ENCODE peak calls at places on chromosomes 7 and 10, in seven cellular contexts. N is spleen, I is left ventricle myocardium inferior, E is IMR-90, L is uterus, V is WERI-Rb-1, U is endodermal cell. X is an unnamed sample. For H3K27me3, the result is how much of the 10 kb centered on the place peaks cover.

GRCh38 chr7:25726682-25727357 is 425.2 kb upstream of the NFE2L3 start:
- DNase-seq in N (no peak), I (no peak), L (no peak), U (peak), V (peak), E (no peak), X (peak)

GRCh38 chr10:110501142-110501937 is 3.6 kb downstream of the DUSP5 start:
- DNase-seq in U (peak), I (peak), L (peak), N (peak), E (peak), V (peak), X (peak)

GRCh38 chr7:27606270-27607209 is 56.1 kb downstream of the HIBADH start:
- DNase-seq in N (no peak), I (no peak), E (peak), V (no peak), L (no peak), U (no peak), X (no peak)

GRCh38 chr7:45654341-45654740 is 80.2 kb downstream of the ADCY1 start:
- DNase-seq in E (no peak), U (no peak), I (no peak), L (no peak), V (no peak), N (no peak), X (no peak)

GRCh38 chr10:100909506-100910260 is 3.1 kb upstream of the SLF2 start:
- DNase-seq in E (no peak), U (no peak), N (no peak), I (no peak), L (peak), V (peak), X (no peak)

GRCh38 chr10:12597800-12598750 is 248.7 kb downstream of the CAMK1D start:
- DNase-seq in L (no peak), V (no peak), I (no peak), N (no peak), E (no peak), U (no peak), X (no peak)

GRCh38 chr10:111207525-111207924 is 130.7 kb downstream of the ADRA2A start:
- DNase-seq in E (no peak), N (no peak), V (no peak), U (peak), L (no peak), I (no peak), X (no peak)

GRCh38 chr7:122092964-122093797 is 50.9 kb downstream of the AASS start:
- DNase-seq in U (peak), L (peak), I (peak), V (peak), E (peak), N (no peak), X (peak)

GRCh38 chr7:16071246-16071857 is 350.0 kb downstream of the CRPPA start:
- DNase-seq in I (no peak), V (no peak), L (no peak), E (peak), U (peak), N (no peak), X (no peak)

GRCh38 chr7:99944508-99945070 is 15.2 kb upstream of the GJC3 start:
- DNase-seq in V (no peak), L (no peak), U (no peak), N (no peak), I (no peak), E (no peak), X (no peak)

GRCh38 chr10:126438407-126438783 is 50.1 kb upstream of the ADAM12 start:
- DNase-seq in U (no peak), E (no peak), L (no peak), V (no peak), I (no peak), N (no peak), X (no peak)

GRCh38 chr10:98910048-98910447 is 325.6 kb downstream of the HPSE2 start:
- DNase-seq in N (no peak), L (no peak), V (peak), E (peak), U (no peak), I (no peak), X (no peak)

GRCh38 chr10:77163670-77164348 is 473.8 kb downstream of the KCNMA1 start:
- DNase-seq in E (peak), I (no peak), L (peak), U (no peak), N (no peak), V (peak), X (peak)

GRCh38 chr7:130996841-130997231 is 262.8 kb upstream of the KLF14 start:
- DNase-seq in V (no peak), I (no peak), E (peak), U (no peak), N (peak), L (no peak), X (peak)

GRCh38 chr7:27119412-27119911 is 11.1 kb downstream of the HOXA4 start:
- DNase-seq in I (no peak), L (no peak), U (no peak), N (no peak), E (peak), V (no peak), X (no peak)

GRCh38 chr7:12303507-12303906 is 92.4 kb downstream of the TMEM106B start:
- DNase-seq in E (no peak), L (no peak), U (no peak), V (no peak), N (no peak), I (no peak), X (no peak)

GRCh38 chr7:157474685-157475084 is 137.9 kb downstream of the DNAJB6 start:
- DNase-seq in I (no peak), U (peak), V (peak), L (no peak), N (peak), E (no peak), X (no peak)

GRCh38 chr10:116115797-116116196 is 157.2 kb downstream of the GFRA1 start:
- DNase-seq in I (no peak), U (no peak), L (no peak), E (no peak), N (no peak), V (no peak), X (no peak)

GRCh38 chr10:18582803-18583202 is 68.6 kb downstream of the NSUN6 start:
- DNase-seq in I (no peak), U (no peak), L (no peak), V (no peak), N (no peak), E (peak), X (no peak)

GRCh38 chr10:81532403-81532802 is 342.6 kb upstream of the NRG3 start:
- DNase-seq in L (no peak), V (no peak), N (no peak), U (no peak), I (no peak), E (no peak), X (no peak)

GRCh38 chr7:28623863-28624262 is 211.5 kb downstream of the CREB5 start:
- DNase-seq in I (no peak), V (no peak), L (no peak), U (no peak), E (no peak), N (no peak), X (peak)

GRCh38 chr10:96651998-96652431 is 65.2 kb upstream of the TM9SF3 start:
- DNase-seq in U (no peak), V (no peak), I (no peak), N (peak), L (no peak), E (no peak), X (no peak)

GRCh38 chr7:47358944-47359588 is 222.8 kb downstream of the TNS3 start:
- DNase-seq in I (no peak), V (no peak), L (no peak), U (no peak), E (peak), N (peak), X (no peak)

GRCh38 chr7:31271641-31272405 is 68.7 kb downstream of the NEUROD6 start:
- DNase-seq in I (no peak), V (no peak), L (no peak), E (no peak), N (no peak), U (no peak), X (no peak)

GRCh38 chr10:17456032-17456548 is 1.7 kb upstream of the ST8SIA6 start:
- DNase-seq in E (no peak), L (no peak), V (no peak), I (no peak), N (no peak), U (no peak), X (no peak)

GRCh38 chr10:94963901-94964300 is 25.4 kb downstream of the CYP2C9 start:
- DNase-seq in U (peak), L (no peak), N (no peak), V (peak), E (peak), I (no peak), X (peak)

GRCh38 chr10:13348216-13349017 is at the start of gene SEPHS1:
- DNase-seq in U (peak), N (peak), E (peak), L (peak), V (peak), I (peak), X (peak)

GRCh38 chr7:150513758-150514157 is 914 bp upstream of the GIMAP7 start:
- DNase-seq in L (no peak), U (no peak), I (no peak), V (no peak), E (no peak), N (peak), X (no peak)

GRCh38 chr7:150515752-150516151 is 1.1 kb downstream of the GIMAP7 start:
- DNase-seq in E (no peak), U (no peak), L (no peak), N (no peak), V (no peak), I (no peak), X (no peak)

GRCh38 chr7:150514748-150515222 is at the start of gene GIMAP7:
- DNase-seq in N (no peak), L (peak), I (no peak), V (no peak), E (no peak), U (no peak), X (no peak)

GRCh38 chr7:150516956-150517355 is 2.3 kb downstream of the GIMAP7 start:
- DNase-seq in E (no peak), V (no peak), L (no peak), I (no peak), N (no peak), U (no peak), X (no peak)

GRCh38 chr7:150515248-150515647 is 576 bp downstream of the GIMAP7 start:
- DNase-seq in E (no peak), V (no peak), L (no peak), N (no peak), I (no peak), U (no peak), X (no peak)
- H3K27ac ChIP-seq in E (no peak), V (no peak), L (peak), N (peak), I (peak), U (no peak), X (no peak)

GRCh38 chr7:32378991-32379390 is 111.2 kb downstream of the LSM5 start:
- DNase-seq in I (no peak), U (no peak), N (no peak), V (peak), E (no peak), L (no peak), X (no peak)

GRCh38 chr7:32385316-32385956 is 104.7 kb downstream of the LSM5 start:
- DNase-seq in E (no peak), V (no peak), L (no peak), U (no peak), I (no peak), N (no peak), X (no peak)

GRCh38 chr7:32379486-32380115 is 110.6 kb downstream of the LSM5 start:
- DNase-seq in V (no peak), I (no peak), L (no peak), N (no peak), U (no peak), E (no peak), X (no peak)

DNA sequence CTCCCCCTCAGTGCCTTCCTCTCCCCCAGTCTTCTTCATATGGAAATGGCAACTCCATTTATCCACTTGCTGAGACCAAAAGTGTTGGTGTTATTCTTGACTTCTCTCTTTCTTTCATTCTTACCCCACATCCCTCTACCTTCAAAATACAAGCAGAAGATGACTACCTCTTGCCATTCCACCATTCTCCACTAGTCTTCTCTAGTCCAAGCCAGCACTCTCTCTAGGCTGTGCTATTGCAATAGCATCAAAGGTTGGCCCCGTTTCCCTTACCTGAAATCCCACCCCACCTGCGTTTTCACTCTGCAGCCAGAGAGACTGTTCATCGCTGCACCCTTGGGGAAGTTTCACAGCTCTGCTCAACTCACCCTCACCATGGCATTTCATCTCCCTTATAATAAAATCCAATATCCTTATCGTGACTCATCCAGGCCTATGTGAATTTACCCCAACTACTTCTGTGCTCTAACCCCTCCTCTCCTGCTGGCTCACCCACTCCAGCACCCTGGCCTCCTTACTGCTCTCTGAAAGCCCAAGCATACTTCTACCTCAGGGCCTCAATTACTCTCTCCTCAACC is 109.1 kb downstream of the LSM5 start:
- DNase-seq in N (no peak), L (no peak), V (no peak), I (no peak), E (no peak), U (peak), X (no peak)
- TF ChIP-seq CTCF in N (no peak), L (no peak), V (no peak), I (no peak), E (no peak), U (peak), X (no peak)

DNA sequence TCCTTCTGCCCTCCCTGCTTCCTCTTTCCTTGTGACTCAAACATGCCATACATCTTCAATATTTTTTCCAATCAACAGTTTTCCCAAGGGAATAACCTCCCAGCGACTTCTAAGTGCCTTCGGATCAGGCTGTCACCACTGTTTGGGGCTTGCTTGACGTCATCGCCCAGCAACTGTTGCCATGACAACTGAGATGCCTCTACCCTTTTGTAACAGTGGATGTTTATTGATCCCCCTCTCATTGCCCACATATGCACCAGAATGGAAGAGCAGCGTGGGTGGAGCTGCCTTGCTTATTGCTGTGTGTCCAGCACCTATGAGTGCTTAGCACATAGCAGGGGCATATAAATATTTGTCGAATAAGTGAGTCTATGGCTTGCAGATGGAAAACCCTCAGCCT is 14.4 kb downstream of the FFAR4 start:
- DNase-seq in V (no peak), U (peak), L (no peak), I (no peak), N (no peak), E (peak), X (no peak)
- H3K27me3 ChIP-seq in V (under half), U (under half), L (under half), I (under half), N (under half), E (under half), X (under half)

GRCh38 chr7:55187701-55188491 is 169.1 kb downstream of the EGFR start:
- DNase-seq in I (peak), U (no peak), L (no peak), E (no peak), V (no peak), N (no peak), X (no peak)
- H3K27ac ChIP-seq in I (peak), U (no peak), L (peak), E (peak), V (no peak), N (no peak), X (no peak)

DNA sequence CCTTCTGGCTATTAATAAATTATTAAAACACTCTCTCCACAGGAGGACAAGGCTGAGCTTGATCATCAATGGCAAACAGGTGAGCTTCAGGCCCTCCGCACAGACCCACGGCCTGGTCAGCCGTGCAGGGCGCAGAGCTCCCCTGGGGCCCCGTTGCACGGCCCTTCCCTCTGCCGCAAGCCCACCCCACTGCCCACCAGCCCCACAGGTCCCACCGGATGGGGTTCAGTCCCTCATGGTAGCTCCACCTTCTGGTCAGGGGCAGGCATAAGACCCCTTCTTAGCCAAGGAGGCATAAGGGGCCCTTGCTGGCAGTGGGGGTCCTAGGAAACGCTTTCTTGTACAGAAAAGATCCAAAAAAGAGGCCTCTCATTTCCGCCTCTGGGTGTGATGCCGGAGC is 84.6 kb downstream of the MAD1L1 start:
- DNase-seq in E (no peak), V (no peak), L (no peak), N (no peak), I (no peak), U (no peak), X (no peak)
- TF ChIP-seq CTCF in E (no peak), V (peak), L (no peak), N (no peak), I (no peak), U (peak), X (peak)

GRCh38 chr10:129965418-129965793 is 1.3 kb upstream of the EBF3 start:
- DNase-seq in L (no peak), E (no peak), N (no peak), V (no peak), U (no peak), I (no peak), X (no peak)
- H3K27me3 ChIP-seq in L (under half), E (half or more), N (half or more), V (half or more), U (half or more), I (half or more), X (half or more)